ENCODE peak calls at places on chromosome 1, in seven cellular contexts. R is GM12878, D is PC-9, V is ovary, X is Panc1, E is AG09319, H is GM10248. A is an unnamed sample.

GRCh38 chr1:43317817-43318471 is 17.2 kb downstream of the TIE1 start:
- DNase-seq in V (no peak), X (no peak), R (no peak), E (no peak), H (no peak), D (no peak), A (no peak)

GRCh38 chr1:165112260-165112659 is 244.3 kb downstream of the LMX1A start:
- DNase-seq in E (no peak), D (no peak), H (no peak), R (no peak), V (no peak), X (no peak), A (no peak)

GRCh38 chr1:20485527-20486456 is at the start of gene CAMK2N1:
- DNase-seq in H (peak), R (no peak), V (peak), X (no peak), D (peak), E (no peak), A (peak)

GRCh38 chr1:164671597-164672327 is 112.8 kb downstream of the PBX1 start:
- DNase-seq in E (no peak), V (no peak), H (no peak), R (no peak), X (no peak), D (no peak), A (no peak)

GRCh38 chr1:161987303-161987702 is 36.4 kb downstream of the OLFML2B start:
- DNase-seq in H (no peak), V (no peak), E (no peak), D (no peak), R (no peak), X (no peak), A (no peak)

GRCh38 chr1:56866656-56867055 is 12.1 kb downstream of the C8A start:
- DNase-seq in V (no peak), H (no peak), D (no peak), X (no peak), E (peak), R (no peak), A (no peak)

GRCh38 chr1:183575606-183576005 is 14.7 kb downstream of the NCF2 start:
- DNase-seq in H (no peak), E (no peak), X (no peak), V (no peak), D (no peak), R (no peak), A (no peak)

GRCh38 chr1:22141948-22142314 is 966 bp downstream of the WNT4 start:
- DNase-seq in E (no peak), H (no peak), X (no peak), R (no peak), V (no peak), D (no peak), A (no peak)

GRCh38 chr1:952201-952600 is 6.9 kb downstream of the NOC2L start:
- DNase-seq in R (no peak), E (no peak), D (no peak), X (no peak), V (no peak), H (no peak), A (no peak)

GRCh38 chr1:952603-953002 is 6.5 kb downstream of the NOC2L start:
- DNase-seq in H (no peak), V (no peak), R (no peak), D (no peak), E (no peak), X (no peak), A (no peak)

GRCh38 chr1:950268-950667 is 8.8 kb downstream of the NOC2L start:
- DNase-seq in E (no peak), V (no peak), X (no peak), R (no peak), H (no peak), D (no peak), A (no peak)

GRCh38 chr1:950881-951280 is 8.2 kb downstream of the NOC2L start:
- DNase-seq in X (no peak), D (no peak), H (no peak), V (no peak), E (no peak), R (no peak), A (no peak)

GRCh38 chr1:951364-951763 is 7.7 kb downstream of the NOC2L start:
- DNase-seq in H (no peak), D (no peak), R (no peak), V (no peak), X (no peak), E (no peak), A (no peak)
- TF ChIP-seq CTCF in H (peak), D (no peak), R (no peak), V (no peak), X (no peak), E (peak), A (no peak)

DNA sequence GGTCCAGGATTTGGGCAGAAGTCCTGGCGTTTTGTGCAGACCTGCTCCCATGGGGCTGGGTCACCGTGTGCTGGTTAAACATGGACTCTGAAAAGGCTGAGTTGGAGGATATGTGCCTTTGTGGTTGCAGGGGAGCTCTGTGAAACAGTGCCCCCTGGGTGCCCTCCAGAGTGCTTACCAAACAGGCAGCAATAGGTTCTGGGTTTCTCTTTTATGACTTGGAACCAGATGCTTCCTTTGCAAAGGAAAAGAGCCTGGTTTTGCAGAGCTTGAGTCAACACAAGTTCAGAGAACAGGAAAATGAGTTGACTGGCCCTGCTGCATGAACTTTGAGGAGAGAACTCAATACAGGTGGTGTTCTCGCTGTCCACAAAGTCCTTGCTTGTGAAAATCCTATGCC is 288.9 kb downstream of the TM2D1 start:
- DNase-seq in V (no peak), E (no peak), X (no peak), H (no peak), D (no peak), R (no peak), A (no peak)
- TF ChIP-seq CTCF in V (no peak), E (no peak), X (peak), H (no peak), D (no peak), R (peak), A (no peak)

GRCh38 chr1:167120899-167121298 is 27.0 kb downstream of the STYXL2 start:
- DNase-seq in D (no peak), R (no peak), E (no peak), V (no peak), X (no peak), H (no peak), A (no peak)
- TF ChIP-seq CTCF in D (peak), R (no peak), E (no peak), V (no peak), X (no peak), H (no peak), A (no peak)

DNA sequence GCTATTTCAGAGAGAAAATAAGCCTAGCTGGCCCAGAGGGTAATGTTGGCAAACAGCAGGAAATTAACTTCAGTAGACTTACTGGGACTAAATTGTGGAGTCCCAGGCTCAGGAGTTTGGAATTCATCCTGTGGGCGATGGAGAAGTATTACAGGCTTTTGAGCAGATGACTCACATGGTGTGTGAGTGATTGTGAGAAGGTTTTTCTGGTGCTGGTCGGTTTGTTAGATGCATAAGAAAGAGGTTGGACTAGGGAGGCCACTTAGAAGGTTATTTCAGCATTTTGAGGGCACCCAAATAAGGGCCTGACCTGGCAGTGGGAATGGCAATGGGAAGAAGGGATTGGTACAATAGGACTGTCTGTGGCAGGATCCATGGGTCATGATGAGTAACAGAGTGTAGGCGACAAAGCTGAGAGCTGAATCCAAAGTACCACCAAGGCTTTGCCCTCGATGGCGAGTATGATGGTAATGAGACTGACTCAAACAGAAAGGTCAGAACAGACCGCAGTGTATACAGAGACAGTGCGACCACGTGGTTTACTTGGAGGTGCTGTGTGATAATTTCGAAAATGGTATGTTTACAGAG is 69.2 kb upstream of the KIF26B start:
- DNase-seq in E (peak), X (no peak), R (peak), D (peak), H (peak), V (no peak), A (peak)
- TF ChIP-seq CTCF in E (peak), X (no peak), R (no peak), D (no peak), H (no peak), V (no peak), A (no peak)

GRCh38 chr1:53557369-53557768 is 98.2 kb downstream of the DMRTB1 start:
- DNase-seq in X (no peak), V (no peak), R (no peak), D (no peak), E (no peak), H (no peak), A (no peak)
- TF ChIP-seq CTCF in X (no peak), V (no peak), R (no peak), D (no peak), E (no peak), H (no peak), A (no peak)

DNA sequence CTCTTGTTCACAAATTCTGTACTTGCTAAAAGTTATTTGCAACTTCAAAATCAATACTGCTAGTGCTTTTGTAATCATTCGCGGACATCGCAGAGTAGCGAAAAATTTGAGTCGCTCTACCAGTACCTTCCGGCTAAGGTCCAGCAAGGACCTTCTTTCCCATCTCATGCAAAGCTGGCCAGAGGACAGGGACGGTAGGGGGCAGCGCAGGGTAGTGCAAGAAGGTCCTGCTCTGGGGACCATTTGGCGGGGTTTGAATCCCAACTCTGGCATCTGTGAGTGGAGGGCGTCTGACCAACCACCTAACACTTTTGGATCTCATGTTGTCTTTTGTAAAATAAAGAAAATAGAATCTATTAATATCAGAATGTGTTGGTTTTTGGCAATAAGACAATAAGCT is 258.3 kb downstream of the SPATA17 start:
- DNase-seq in V (no peak), D (no peak), H (no peak), R (no peak), E (no peak), X (no peak), A (no peak)
- TF ChIP-seq CTCF in V (no peak), D (no peak), H (peak), R (no peak), E (no peak), X (peak), A (peak)

DNA sequence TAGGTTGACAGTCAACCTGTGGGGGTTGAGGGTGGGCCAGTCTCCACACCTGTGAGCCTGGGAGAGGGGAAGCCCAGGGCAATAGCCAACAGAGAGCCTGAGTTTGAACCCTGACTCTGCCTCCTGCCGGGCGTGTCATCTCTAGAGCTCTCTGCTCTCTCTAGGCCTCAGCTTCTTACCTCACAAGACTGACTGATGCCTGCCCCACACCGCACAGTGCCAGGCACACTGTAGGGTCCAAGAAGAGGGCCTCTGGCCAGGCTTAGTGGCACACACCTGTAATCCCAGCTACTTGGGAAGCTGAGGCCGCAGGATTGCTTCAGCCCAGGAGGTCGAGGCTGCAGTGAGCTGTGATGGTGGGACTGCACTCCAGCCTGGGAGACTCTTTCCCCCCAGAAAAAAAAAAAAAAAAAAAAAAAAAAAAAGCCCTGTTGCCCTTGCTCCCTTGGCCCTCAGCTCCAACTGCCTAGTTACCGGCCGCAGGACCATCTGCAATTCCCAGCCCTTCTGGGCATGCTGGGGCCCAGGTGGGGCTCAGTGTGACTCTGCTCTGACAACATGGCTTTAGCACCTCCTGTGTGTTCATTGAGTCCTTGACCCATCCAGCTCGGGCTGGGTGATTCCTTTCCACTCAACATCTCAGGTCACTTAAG is 25.1 kb downstream of the GRHL3 start:
- DNase-seq in X (no peak), H (no peak), E (no peak), V (no peak), R (no peak), D (no peak), A (no peak)
- TF ChIP-seq CTCF in X (no peak), H (no peak), E (no peak), V (no peak), R (no peak), D (no peak), A (no peak)

DNA sequence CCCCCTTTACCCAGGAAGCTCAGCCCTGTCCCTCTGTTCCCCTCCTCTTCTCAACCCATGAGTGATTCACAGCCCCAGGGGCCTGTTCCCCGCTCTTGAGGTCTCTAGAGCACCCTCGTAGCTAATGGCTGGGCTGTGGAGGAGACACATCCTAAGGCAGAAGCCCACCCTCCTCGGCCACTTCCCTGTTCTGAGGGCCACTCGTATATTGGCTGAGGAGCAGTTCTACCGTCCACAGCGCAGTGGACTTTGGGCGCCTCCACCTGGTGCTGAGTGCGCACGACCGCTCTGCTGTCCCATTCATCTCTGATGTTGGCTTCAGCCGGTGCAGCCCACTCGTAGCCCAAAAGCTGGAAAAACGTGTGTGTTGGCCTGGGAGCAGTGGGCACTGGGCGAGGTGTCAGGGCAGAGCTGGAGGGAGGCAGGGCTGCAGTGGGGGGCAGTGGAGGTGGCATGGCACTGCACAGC is 24.5 kb upstream of the PKP1 start:
- DNase-seq in D (no peak), R (no peak), H (no peak), X (no peak), V (no peak), E (no peak), A (peak)
- TF ChIP-seq CTCF in D (no peak), R (no peak), H (no peak), X (no peak), V (no peak), E (no peak), A (no peak)

DNA sequence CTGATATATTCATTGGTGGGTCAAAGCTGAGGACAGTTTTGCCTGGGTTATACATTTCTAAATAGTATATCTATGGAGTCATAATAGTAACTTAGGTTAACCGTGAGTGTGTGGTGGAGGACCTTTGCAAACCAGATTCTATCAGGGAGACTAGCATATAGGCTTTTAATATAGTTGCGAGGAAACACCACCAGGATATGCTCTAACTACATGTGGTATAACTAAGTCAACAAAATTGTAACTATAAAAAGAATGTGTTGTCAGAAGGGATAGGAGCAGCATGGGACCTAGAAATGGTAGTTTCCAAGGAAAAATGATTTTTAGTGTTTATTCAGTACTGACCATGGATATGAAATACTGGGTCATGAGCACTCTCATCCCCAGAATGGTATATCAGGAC is 338.1 kb downstream of the TGFB2 start:
- DNase-seq in D (no peak), H (no peak), V (no peak), E (no peak), X (no peak), R (no peak), A (no peak)
- TF ChIP-seq CTCF in D (no peak), H (no peak), V (no peak), E (no peak), X (no peak), R (no peak), A (no peak)

DNA sequence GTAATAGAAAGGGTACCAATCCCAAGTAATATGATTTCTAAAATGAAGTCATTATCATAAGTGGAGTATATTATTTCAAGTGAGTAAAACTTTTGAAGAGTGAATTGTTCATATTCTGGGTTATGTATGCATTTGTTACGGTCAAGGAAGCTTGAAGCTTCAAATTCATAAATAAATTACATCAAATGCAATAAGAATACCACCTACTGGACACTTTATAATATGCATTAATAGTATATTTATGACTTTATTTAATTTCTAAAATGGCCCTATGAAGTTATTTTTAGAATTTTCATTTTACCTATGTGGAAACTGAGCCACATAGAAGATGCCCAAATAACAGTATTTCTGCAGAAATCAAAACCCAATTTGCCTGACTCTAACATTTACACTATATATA is 260.6 kb downstream of the SMYD3 start:
- DNase-seq in H (no peak), V (no peak), R (no peak), E (no peak), D (no peak), X (no peak), A (no peak)
- TF ChIP-seq CTCF in H (no peak), V (no peak), R (no peak), E (no peak), D (no peak), X (no peak), A (no peak)